ENCODE peak calls at places on chromosome 18, in eight cellular contexts. N is K562, S is neural progenitor cell, L is PC-3, A is hepatocyte, V is MM.1S, Z is fibroblast of lung, U is HepG2. E is an unnamed sample.

GRCh38 chr18:56672391-56672790 is 21.2 kb downstream of the WDR7 start:
- DNase-seq in N (no peak), S (no peak), L (no peak), A (no peak), V (no peak), Z (no peak), U (no peak), E (no peak)

GRCh38 chr18:58255701-58256311 is 211.8 kb downstream of the NEDD4L start:
- DNase-seq in N (no peak), S (no peak), L (no peak), A (no peak), V (no peak), Z (no peak), U (no peak), E (no peak)

GRCh38 chr18:25103468-25104155 is 248.4 kb downstream of the ZNF521 start:
- DNase-seq in N (no peak), S (no peak), L (no peak), A (no peak), V (no peak), Z (no peak), U (no peak), E (no peak)

GRCh38 chr18:60053747-60054304 is 154.0 kb downstream of the PMAIP1 start:
- DNase-seq in N (peak; percentile 76), S (peak; percentile 11), L (peak; percentile 100), A (peak; percentile 88), V (no peak), Z (peak; percentile 88), U (peak; percentile 60), E (no peak)

GRCh38 chr18:42559292-42559691 is 556.2 kb downstream of the RIT2 start:
- DNase-seq in N (no peak), S (no peak), L (no peak), A (no peak), V (no peak), Z (no peak), U (no peak), E (no peak)

GRCh38 chr18:808086-808485 is 4.0 kb downstream of the YES1 start:
- DNase-seq in N (peak; percentile 52), S (no peak), L (no peak), A (no peak), V (no peak), Z (peak; percentile 33), U (no peak), E (no peak)

GRCh38 chr18:11500153-11501122 is 109.0 kb upstream of the SLC35G4 start:
- DNase-seq in N (no peak), S (no peak), L (peak; percentile 98), A (peak; percentile 79), V (peak; percentile 95), Z (peak; percentile 97), U (peak; percentile 98), E (no peak)

GRCh38 chr18:57352761-57353136 is 392 bp downstream of the ST8SIA3 start:
- DNase-seq in N (no peak), S (peak; percentile 52), L (no peak), A (no peak), V (no peak), Z (no peak), U (no peak), E (no peak)

GRCh38 chr18:49959176-49959575 is 145.8 kb upstream of the ACAA2 start:
- DNase-seq in N (no peak), S (no peak), L (no peak), A (no peak), V (no peak), Z (no peak), U (no peak), E (no peak)

GRCh38 chr18:53886066-53886465 is 338.4 kb downstream of the MBD2 start:
- DNase-seq in N (no peak), S (no peak), L (no peak), A (no peak), V (no peak), Z (no peak), U (no peak), E (no peak)

GRCh38 chr18:26545335-26545734 is 3.0 kb downstream of the KCTD1 start:
- DNase-seq in N (no peak), S (no peak), L (peak; percentile 30), A (no peak), V (no peak), Z (no peak), U (peak; percentile 23), E (no peak)
- H3K9me3 ChIP-seq in N (no peaks in the 10 kb centered on the region), S (no peaks in the 10 kb centered on the region), L (no peaks in the 10 kb centered on the region), A (no peaks in the 10 kb centered on the region), V (no peaks in the 10 kb centered on the region), Z (no peaks in the 10 kb centered on the region), U (no peaks in the 10 kb centered on the region), E (no peaks in the 10 kb centered on the region)

DNA sequence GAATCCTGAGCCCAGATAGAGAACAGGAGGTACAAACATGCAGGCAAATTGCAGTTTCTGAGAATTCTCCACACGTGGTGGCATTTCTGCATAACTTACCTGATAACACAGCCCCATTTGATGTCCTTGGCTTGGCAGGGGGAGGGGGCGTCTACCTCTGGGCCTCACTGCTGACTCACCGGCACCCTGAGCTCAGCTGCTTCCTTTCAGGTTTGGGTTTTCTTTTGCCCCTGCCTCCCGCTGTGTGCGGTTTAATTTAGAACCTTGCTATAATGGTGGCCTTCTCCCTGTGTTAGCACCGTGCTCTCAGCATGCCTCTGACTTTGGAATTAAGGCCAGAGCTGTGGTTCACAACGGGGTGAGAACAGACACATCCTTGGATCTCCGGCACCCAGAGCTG is 4.4 kb downstream of the CTIF start:
- DNase-seq in N (peak; percentile 69), S (peak; percentile 36), L (peak; percentile 4), A (peak; percentile 64), V (no peak), Z (no peak), U (peak; percentile 65), E (no peak)
- H4K20me1 ChIP-seq in N (peaks cover 4% of the 10 kb centered on the region), S (peaks cover 63% of the 10 kb centered on the region), L (no peaks in the 10 kb centered on the region), A (peaks cover 19% of the 10 kb centered on the region), V (no peaks in the 10 kb centered on the region), Z (no peaks in the 10 kb centered on the region), U (peaks cover 14% of the 10 kb centered on the region), E (no peaks in the 10 kb centered on the region)

GRCh38 chr18:72155327-72155726 is 388.8 kb downstream of the CBLN2 start:
- DNase-seq in N (no peak), S (no peak), L (no peak), A (no peak), V (no peak), Z (peak; percentile 2), U (no peak), E (no peak)
- H3K9me3 ChIP-seq in N (no peaks in the 10 kb centered on the region), S (no peaks in the 10 kb centered on the region), L (no peaks in the 10 kb centered on the region), A (no peaks in the 10 kb centered on the region), V (no peaks in the 10 kb centered on the region), Z (no peaks in the 10 kb centered on the region), U (no peaks in the 10 kb centered on the region), E (peaks cover 59% of the 10 kb centered on the region)

GRCh38 chr18:48703033-48703386 is 164.2 kb downstream of the CTIF start:
- DNase-seq in N (no peak), S (no peak), L (no peak), A (no peak), V (no peak), Z (no peak), U (no peak), E (no peak)

GRCh38 chr18:48705531-48705930 is 166.7 kb downstream of the CTIF start:
- DNase-seq in N (no peak), S (no peak), L (no peak), A (no peak), V (no peak), Z (no peak), U (no peak), E (no peak)

GRCh38 chr18:48706630-48707206 is 167.9 kb downstream of the CTIF start:
- DNase-seq in N (no peak), S (no peak), L (no peak), A (no peak), V (peak; percentile 35), Z (no peak), U (no peak), E (no peak)

GRCh38 chr18:48703418-48703817 is 164.6 kb downstream of the CTIF start:
- DNase-seq in N (no peak), S (no peak), L (no peak), A (no peak), V (no peak), Z (no peak), U (no peak), E (no peak)

GRCh38 chr18:48705043-48705442 is 166.2 kb downstream of the CTIF start:
- DNase-seq in N (no peak), S (no peak), L (no peak), A (no peak), V (no peak), Z (no peak), U (no peak), E (no peak)
- H4K20me1 ChIP-seq in N (no peaks in the 10 kb centered on the region), S (no peaks in the 10 kb centered on the region), L (no peaks in the 10 kb centered on the region), A (no peaks in the 10 kb centered on the region), V (no peaks in the 10 kb centered on the region), Z (no peaks in the 10 kb centered on the region), U (no peaks in the 10 kb centered on the region), E (no peaks in the 10 kb centered on the region)

GRCh38 chr18:78126106-78126505 is 853.5 kb upstream of the SALL3 start:
- DNase-seq in N (no peak), S (no peak), L (no peak), A (no peak), V (no peak), Z (no peak), U (no peak), E (no peak)
- H3K9me3 ChIP-seq in N (no peaks in the 10 kb centered on the region), S (no peaks in the 10 kb centered on the region), L (no peaks in the 10 kb centered on the region), A (no peaks in the 10 kb centered on the region), V (no peaks in the 10 kb centered on the region), Z (peaks cover 7% of the 10 kb centered on the region), U (no peaks in the 10 kb centered on the region), E (peaks cover 14% of the 10 kb centered on the region)

DNA sequence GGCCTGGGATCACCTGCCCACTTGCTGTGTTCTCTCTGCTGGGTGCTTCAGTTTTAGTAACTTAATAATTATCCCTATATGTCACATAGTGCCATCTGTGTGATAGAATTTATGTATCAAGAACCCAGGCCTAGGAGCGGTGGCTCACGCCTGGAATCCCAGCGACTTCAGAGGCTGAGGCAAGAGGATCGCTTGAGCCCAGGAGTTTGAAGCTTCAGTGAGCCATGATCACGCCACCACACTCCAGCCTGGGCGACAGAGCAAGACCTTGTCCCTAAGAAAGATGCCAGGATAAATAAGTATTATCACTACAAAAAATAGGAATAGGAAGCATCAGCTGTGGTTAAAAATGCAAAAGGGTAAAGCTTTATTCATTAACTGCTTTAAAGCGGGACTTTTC is 240.8 kb downstream of the FAM210A start:
- DNase-seq in N (no peak), S (no peak), L (no peak), A (no peak), V (no peak), Z (no peak), U (no peak), E (no peak)
- H4K20me1 ChIP-seq in N (no peaks in the 10 kb centered on the region), S (no peaks in the 10 kb centered on the region), L (no peaks in the 10 kb centered on the region), A (no peaks in the 10 kb centered on the region), V (no peaks in the 10 kb centered on the region), Z (no peaks in the 10 kb centered on the region), U (no peaks in the 10 kb centered on the region), E (no peaks in the 10 kb centered on the region)